ENCODE peak calls at places on chromosomes 2 and 18, in five cellular contexts. A is MCF 10A, C is breast epithelium, G is PC-9, S is cardiac fibroblast. N is an unnamed sample.

GRCh38 chr18:54060343-54061005 is 164.0 kb downstream of the MBD2 start:
- DNase-seq in S (no peak), C (no peak), G (no peak), A (no peak), N (no peak)

GRCh38 chr2:135657806-135658582 is 83.7 kb upstream of the UBXN4 start:
- DNase-seq in S (no peak), G (no peak), C (no peak), A (no peak), N (no peak)

GRCh38 chr2:192051533-192051932 is 143.2 kb downstream of the TMEFF2 start:
- DNase-seq in A (no peak), C (no peak), G (no peak), S (no peak), N (no peak)

GRCh38 chr2:74201596-74201995 is 3.2 kb downstream of the MTHFD2 start:
- DNase-seq in A (peak), C (no peak), S (peak), G (no peak), N (peak)

GRCh38 chr2:42567389-42567788 is 1.0 kb upstream of the MTA3 start:
- DNase-seq in S (peak), C (no peak), G (no peak), A (no peak), N (no peak)

GRCh38 chr2:209688388-209688787 is 83.2 kb upstream of the UNC80 start:
- DNase-seq in A (peak), S (peak), C (no peak), G (no peak), N (peak)

GRCh38 chr2:163604941-163605555 is 130.8 kb downstream of the FIGN start:
- DNase-seq in A (peak), G (no peak), S (peak), C (no peak), N (peak)

GRCh38 chr18:30280861-30281470 is 761.6 kb downstream of the DSC3 start:
- DNase-seq in C (no peak), S (peak), A (peak), G (peak), N (peak)

GRCh38 chr18:75309564-75309963 is 99.0 kb downstream of the TSHZ1 start:
- DNase-seq in A (no peak), S (no peak), G (no peak), C (no peak), N (no peak)

GRCh38 chr2:136006658-136007057 is 21.2 kb upstream of the DARS1 start:
- DNase-seq in C (no peak), G (no peak), A (peak), S (peak), N (peak)

GRCh38 chr2:186422226-186422625 is 63.8 kb upstream of the ZC3H15 start:
- DNase-seq in G (no peak), A (peak), S (peak), C (peak), N (peak)

GRCh38 chr18:13696961-13697360 is 29.4 kb downstream of the FAM210A start:
- DNase-seq in C (no peak), A (no peak), G (no peak), S (peak), N (peak)

GRCh38 chr2:28750316-28751101 is 1.1 kb upstream of the PPP1CB start:
- DNase-seq in C (no peak), S (peak), G (no peak), A (no peak), N (peak)

GRCh38 chr2:30106543-30106942 is 40.3 kb upstream of the YPEL5 start:
- DNase-seq in A (no peak), C (no peak), G (peak), S (peak), N (no peak)

GRCh38 chr2:5915926-5916325 is 223.7 kb downstream of the SOX11 start:
- DNase-seq in C (no peak), S (no peak), A (peak), G (peak), N (no peak)

GRCh38 chr2:238916176-238916874 is 68.4 kb downstream of the TWIST2 start:
- DNase-seq in C (no peak), G (no peak), A (no peak), S (no peak), N (no peak)

GRCh38 chr18:76426738-76427305 is 68.2 kb downstream of the ZNF516 start:
- DNase-seq in S (peak), A (peak), G (no peak), C (no peak), N (no peak)

GRCh38 chr2:42105330-42106256 is 57.8 kb downstream of the PKDCC start:
- DNase-seq in C (no peak), A (no peak), G (no peak), S (peak), N (no peak)

GRCh38 chr2:233572468-233572867 is 5.9 kb upstream of the USP40 start:
- DNase-seq in A (no peak), S (no peak), C (no peak), G (no peak), N (no peak)

GRCh38 chr2:3652896-3653625 is 4.9 kb upstream of the ALLC start:
- DNase-seq in A (no peak), C (no peak), S (no peak), G (no peak), N (no peak)

GRCh38 chr2:187434342-187434785 is 13.7 kb downstream of the CALCRL start:
- DNase-seq in C (no peak), S (peak), G (no peak), A (no peak), N (peak)

GRCh38 chr2:150528861-150529801 is 41.7 kb upstream of the RND3 start:
- DNase-seq in A (peak), G (no peak), S (peak), C (no peak), N (peak)

GRCh38 chr2:238717084-238717483 is 130.8 kb upstream of the TWIST2 start:
- DNase-seq in C (no peak), A (no peak), G (no peak), S (no peak), N (no peak)

DNA sequence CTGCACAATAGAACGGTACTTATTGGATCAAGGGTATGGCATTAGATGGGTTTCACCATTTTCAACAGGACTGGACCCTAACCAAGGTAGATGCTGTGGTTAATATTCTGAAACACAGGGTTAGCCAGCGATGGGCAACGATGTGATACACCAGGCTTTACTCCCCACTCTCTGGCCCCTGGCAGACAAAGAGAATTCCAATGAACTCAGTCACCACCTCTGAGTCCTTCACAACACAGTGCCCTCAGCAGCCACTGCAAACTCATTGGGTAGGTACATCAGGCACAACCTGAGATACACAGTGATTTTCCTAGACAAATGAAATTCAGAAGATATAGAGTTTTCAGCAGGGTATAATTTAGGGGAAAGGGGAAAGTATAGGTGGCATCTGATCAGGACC is 634.5 kb downstream of the ZEB2 start:
- DNase-seq in A (peak), G (no peak), S (peak), C (no peak), N (peak)
- TF ChIP-seq CTCF in A (no peak), G (no peak), S (no peak), C (no peak), N (no peak)

GRCh38 chr2:129930451-129930850 is 49.0 kb upstream of the RAB6C start:
- DNase-seq in G (no peak), C (no peak), S (no peak), A (no peak), N (no peak)

GRCh38 chr2:129934044-129934822 is 45.2 kb upstream of the RAB6C start:
- DNase-seq in C (no peak), G (no peak), A (no peak), S (no peak), N (no peak)

GRCh38 chr2:129935118-129935517 is 44.3 kb upstream of the RAB6C start:
- DNase-seq in A (no peak), C (no peak), G (no peak), S (no peak), N (peak)

DNA sequence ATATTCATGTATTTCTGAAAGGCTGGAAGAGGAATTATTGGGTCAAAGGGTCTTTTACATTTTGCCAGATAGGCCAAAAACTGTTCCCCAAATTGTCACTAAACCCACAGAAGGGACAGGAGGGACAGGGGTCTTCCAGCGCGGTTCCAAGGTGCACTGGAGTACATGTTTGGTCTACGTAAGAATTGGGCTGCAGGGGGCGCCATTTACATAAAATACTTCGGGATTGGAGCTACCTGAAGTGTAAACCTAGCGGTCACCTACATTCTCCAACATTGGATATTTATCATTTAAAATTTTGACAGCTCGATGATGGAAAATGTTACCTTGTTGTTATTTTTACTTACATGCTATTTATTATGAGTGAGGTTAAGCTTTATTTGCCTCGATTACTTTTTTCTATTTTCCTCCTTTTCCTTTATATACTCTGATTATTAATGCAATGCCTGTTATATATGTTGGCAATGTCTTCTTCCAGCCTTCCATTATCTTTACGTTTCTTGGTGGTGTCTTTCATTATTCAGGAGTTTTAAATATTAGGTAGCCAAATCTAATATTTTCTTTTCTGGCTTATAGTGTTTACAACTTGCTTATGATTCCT is 43.0 kb upstream of the RAB6C start:
- DNase-seq in C (no peak), G (peak), A (no peak), S (no peak), N (peak)
- TF ChIP-seq CTCF in C (no peak), G (peak), A (no peak), S (no peak), N (peak)

DNA sequence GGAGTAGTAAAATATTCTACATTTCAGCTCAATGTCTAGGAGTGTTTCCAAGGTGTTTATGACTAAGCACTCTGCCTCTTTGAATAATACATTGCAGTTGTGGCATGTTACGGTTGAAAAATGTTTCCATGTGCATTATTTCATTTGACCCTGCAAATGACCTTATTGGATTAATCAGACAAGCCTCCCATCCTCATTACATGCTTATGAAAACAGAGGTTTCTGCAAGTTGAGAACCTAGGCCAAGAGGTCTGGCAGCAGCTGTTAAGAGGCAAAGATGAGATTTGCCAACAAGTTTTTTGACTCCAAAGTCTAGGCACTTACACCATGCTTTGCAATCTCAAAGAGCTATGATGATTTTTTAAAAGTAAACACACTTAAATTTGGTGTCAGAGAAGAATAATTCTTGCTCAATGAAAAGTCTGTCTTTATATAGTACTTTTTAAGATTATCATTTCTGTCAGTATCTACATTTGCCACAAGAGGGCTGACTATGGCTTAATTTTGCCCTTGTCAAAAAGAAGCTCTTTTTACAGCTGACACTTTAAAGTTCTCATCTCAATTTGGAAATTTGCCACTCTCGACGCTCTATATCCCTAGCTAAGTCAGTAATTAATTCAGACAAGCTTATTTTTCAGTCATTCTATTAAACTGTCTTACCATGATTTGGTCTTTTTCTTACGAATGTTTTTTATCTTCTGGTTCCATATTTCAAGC is 260.6 kb downstream of the PAX3 start:
- DNase-seq in G (no peak), A (peak), C (no peak), S (peak), N (peak)
- TF ChIP-seq CTCF in G (peak), A (peak), C (no peak), S (peak), N (peak)

DNA sequence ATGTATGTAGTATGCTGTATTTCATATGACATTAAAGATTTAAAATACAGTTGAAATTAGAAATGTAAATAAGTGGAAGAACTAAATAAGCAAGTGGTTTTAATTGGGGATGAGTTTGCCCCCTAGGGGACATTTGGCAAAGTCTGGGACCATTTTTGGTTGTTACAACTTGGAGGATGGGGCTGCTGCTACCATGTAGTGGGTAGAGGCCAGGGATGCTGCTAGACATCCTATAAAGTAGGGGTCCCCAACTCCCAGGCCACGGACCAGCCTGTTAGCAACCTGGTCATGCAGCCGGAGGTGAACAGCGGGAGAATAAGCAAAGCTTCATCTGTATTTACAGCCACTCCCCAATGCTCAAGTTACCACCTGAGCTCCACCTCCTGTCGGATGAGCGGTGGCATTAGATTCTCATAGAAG is 27.9 kb upstream of the ASNSD1 start:
- DNase-seq in A (peak), C (no peak), S (peak), G (no peak), N (no peak)
- TF ChIP-seq CTCF in A (no peak), C (no peak), S (peak), G (peak), N (peak)

DNA sequence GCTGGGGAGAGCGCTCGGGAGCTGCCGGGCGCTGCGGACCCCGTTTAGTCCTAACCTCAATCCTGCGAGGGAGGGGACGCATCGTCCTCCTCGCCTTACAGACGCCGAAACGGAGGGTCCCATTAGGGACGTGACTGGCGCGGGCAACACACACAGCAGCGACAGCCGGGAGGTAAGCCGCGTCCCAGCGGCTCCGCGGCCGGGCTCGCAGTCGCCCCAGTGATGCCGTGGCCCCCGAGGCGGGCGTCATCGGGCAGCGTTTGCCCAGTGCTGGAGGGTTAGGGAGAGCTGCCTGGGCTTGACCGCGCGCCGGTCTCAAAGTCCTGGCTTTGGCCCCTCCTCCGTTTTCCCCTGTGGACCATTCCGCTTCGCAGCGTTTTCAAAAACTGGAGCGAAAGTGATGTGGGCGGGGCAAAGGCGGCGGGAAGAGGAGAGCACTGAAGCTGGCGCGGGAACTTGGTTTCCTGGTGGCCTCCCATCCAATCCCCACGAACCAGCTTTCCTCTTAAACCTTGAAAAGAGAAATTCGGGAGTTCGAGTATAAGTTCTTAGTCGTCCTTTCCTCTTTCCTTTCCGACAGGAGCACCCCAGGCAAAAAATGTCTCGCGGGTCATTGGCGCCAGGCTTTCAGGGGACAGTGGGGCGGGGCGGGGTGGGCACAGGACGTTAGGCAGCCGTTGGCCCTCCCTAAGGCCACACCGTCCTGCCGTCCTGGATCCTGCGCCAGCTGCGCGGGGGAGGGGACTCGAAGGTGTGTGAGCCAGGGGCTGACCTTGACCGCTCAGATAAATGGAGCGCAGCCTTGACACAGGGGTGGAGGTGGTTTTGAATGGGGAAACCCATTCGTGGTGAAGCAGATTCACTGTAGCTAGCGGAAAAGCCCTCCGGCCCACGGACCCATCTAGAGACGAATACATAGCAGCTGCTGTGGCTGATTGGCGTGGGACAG is 819 bp downstream of the TYMS start:
- DNase-seq in S (peak), C (peak), A (peak), G (peak), N (peak)
- TF ChIP-seq CTCF in S (no peak), C (no peak), A (no peak), G (no peak), N (no peak)